ENCODE peak calls at places on chromosomes 3 and 15, in seven cellular contexts. C, A, E, I, W, J and F are unnamed samples.

GRCh38 chr3:73422556-73422955 is 202.2 kb downstream of the PDZRN3 start:
- DNase-seq in A (no peak), E (no peak), J (no peak), C (no peak), I (no peak), W (no peak), F (no peak)

GRCh38 chr15:97059276-97059675 is 728.8 kb downstream of the NR2F2 start:
- DNase-seq in A (no peak), I (no peak), C (no peak), W (no peak), E (no peak), J (no peak), F (no peak)

GRCh38 chr3:101903426-101903825 is 54.1 kb downstream of the NFKBIZ start:
- DNase-seq in I (no peak), E (no peak), J (no peak), C (no peak), A (no peak), W (peak; percentile 37), F (no peak)

GRCh38 chr3:69499899-69500316 is 114.0 kb upstream of the FRMD4B start:
- DNase-seq in W (no peak), I (no peak), J (no peak), A (peak; percentile 65), C (no peak), E (peak; percentile 53), F (no peak)

GRCh38 chr3:144112036-144112435 is 140.4 kb downstream of the DIPK2A start:
- DNase-seq in C (no peak), I (no peak), A (no peak), J (no peak), E (no peak), W (peak; percentile 9), F (no peak)

GRCh38 chr15:31457161-31457560 is 130.5 kb downstream of the KLF13 start:
- DNase-seq in C (no peak), J (no peak), E (no peak), I (no peak), A (peak; percentile 56), W (no peak), F (peak; percentile 65)

GRCh38 chr15:29133791-29134190 is 135.8 kb downstream of the NSMCE3 start:
- DNase-seq in J (no peak), I (no peak), A (no peak), C (no peak), W (no peak), E (no peak), F (peak; percentile 41)

GRCh38 chr3:142019794-142020320 is 129.5 kb downstream of the TFDP2 start:
- DNase-seq in J (no peak), A (no peak), E (no peak), C (no peak), W (peak; percentile 40), I (no peak), F (no peak)

GRCh38 chr3:149936812-149937230 is 33.9 kb downstream of the PFN2 start:
- DNase-seq in A (peak; percentile 68), I (no peak), W (peak; percentile 53), J (peak; percentile 23), C (peak; percentile 58), E (peak; percentile 31), F (no peak)

GRCh38 chr3:63724987-63725386 is 72.5 kb downstream of the SNTN start:
- DNase-seq in E (no peak), J (no peak), A (no peak), I (no peak), W (peak; percentile 98), C (no peak), F (peak; percentile 86)

GRCh38 chr3:27486328-27486727 is 2.1 kb upstream of the SLC4A7 start:
- DNase-seq in C (no peak), I (no peak), E (no peak), J (no peak), W (no peak), A (no peak), F (no peak)

GRCh38 chr3:71402872-71403271 is 180.7 kb downstream of the FOXP1 start:
- DNase-seq in J (no peak), A (no peak), E (no peak), W (no peak), C (no peak), I (no peak), F (no peak)

GRCh38 chr3:102235679-102236078 is 199.1 kb upstream of the ZPLD1 start:
- DNase-seq in C (no peak), J (no peak), I (no peak), W (no peak), E (no peak), A (no peak), F (no peak)

GRCh38 chr3:138944136-138944658 is 2.7 kb downstream of the FOXL2 start:
- DNase-seq in A (no peak), I (no peak), W (no peak), C (no peak), J (no peak), E (no peak), F (no peak)

GRCh38 chr15:38750816-38751215 is 186.2 kb upstream of the RASGRP1 start:
- DNase-seq in A (no peak), W (peak; percentile 33), J (no peak), C (no peak), E (no peak), I (no peak), F (no peak)

GRCh38 chr3:66836363-66837152 is 161.5 kb upstream of the KBTBD8 start:
- DNase-seq in E (no peak), A (no peak), I (no peak), C (no peak), W (peak; percentile 4), J (no peak), F (no peak)

GRCh38 chr3:131394400-131394799 is 12.8 kb downstream of the NUDT16 start:
- DNase-seq in A (no peak), E (no peak), I (no peak), W (no peak), C (no peak), J (no peak), F (no peak)

GRCh38 chr15:39232512-39232911 is 348.4 kb upstream of the THBS1 start:
- DNase-seq in W (peak; percentile 90), E (no peak), I (no peak), C (no peak), J (no peak), A (no peak), F (peak; percentile 72)

GRCh38 chr3:127170794-127171193 is 22.1 kb upstream of the PRR23E start:
- DNase-seq in W (peak; percentile 78), A (no peak), I (no peak), E (no peak), C (no peak), J (peak; percentile 3), F (no peak)
- H3K27me3 ChIP-seq in W (no peaks in the 10 kb centered on the region), A (no peaks in the 10 kb centered on the region), I (no peaks in the 10 kb centered on the region), E (no peaks in the 10 kb centered on the region), C (peaks cover 6% of the 10 kb centered on the region), J (no peaks in the 10 kb centered on the region), F (peaks cover 5% of the 10 kb centered on the region)

DNA sequence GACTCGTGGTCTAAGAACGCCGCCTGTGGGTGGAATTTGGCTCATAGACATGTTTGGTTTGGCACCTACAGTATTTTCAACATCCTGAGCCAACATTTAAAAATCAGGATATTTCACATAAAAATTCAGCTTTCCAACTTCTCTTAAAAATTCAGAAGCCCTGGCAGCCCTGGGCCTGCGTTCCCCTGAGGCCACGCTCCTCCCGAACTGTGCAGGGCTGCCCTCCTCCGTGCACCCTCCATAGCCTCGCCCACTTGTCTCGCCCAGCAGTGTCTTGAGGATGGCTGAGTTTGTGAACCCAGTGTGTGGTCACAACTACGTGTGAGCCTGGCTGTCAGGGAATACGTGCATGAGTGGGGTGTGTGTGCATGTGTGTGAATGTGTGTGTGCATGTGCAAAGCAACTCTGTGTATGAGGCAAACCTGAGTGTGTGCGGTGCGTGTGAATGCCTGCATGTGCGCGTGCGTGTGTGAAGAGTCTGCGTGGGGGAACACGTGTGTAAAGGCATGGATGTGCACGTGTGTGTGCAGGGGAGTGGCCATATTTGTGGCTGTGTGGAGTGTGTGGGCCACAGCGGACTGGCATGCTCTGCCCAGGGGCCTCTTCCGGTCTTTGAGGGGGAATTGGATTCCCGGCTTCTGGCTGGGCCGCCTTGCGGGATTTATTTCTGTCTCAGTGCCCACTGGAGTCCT is 30.9 kb downstream of the PTH1R start:
- DNase-seq in A (peak; percentile 69), I (no peak), J (no peak), C (no peak), W (peak; percentile 79), E (peak; percentile 69), F (peak; percentile 30)
- TF ChIP-seq CTCF in A (peak; percentile 34), I (no peak), J (no peak), C (peak; percentile 52), W (peak; percentile 22), E (peak; percentile 33), F (no peak)

GRCh38 chr3:159451067-159451466 is 537.6 kb upstream of the IL12A start:
- DNase-seq in C (no peak), A (no peak), W (no peak), I (no peak), E (no peak), J (no peak), F (no peak)
- H3K27me3 ChIP-seq in C (no peaks in the 10 kb centered on the region), A (no peaks in the 10 kb centered on the region), W (no peaks in the 10 kb centered on the region), I (no peaks in the 10 kb centered on the region), E (no peaks in the 10 kb centered on the region), J (no peaks in the 10 kb centered on the region), F (no peaks in the 10 kb centered on the region)

DNA sequence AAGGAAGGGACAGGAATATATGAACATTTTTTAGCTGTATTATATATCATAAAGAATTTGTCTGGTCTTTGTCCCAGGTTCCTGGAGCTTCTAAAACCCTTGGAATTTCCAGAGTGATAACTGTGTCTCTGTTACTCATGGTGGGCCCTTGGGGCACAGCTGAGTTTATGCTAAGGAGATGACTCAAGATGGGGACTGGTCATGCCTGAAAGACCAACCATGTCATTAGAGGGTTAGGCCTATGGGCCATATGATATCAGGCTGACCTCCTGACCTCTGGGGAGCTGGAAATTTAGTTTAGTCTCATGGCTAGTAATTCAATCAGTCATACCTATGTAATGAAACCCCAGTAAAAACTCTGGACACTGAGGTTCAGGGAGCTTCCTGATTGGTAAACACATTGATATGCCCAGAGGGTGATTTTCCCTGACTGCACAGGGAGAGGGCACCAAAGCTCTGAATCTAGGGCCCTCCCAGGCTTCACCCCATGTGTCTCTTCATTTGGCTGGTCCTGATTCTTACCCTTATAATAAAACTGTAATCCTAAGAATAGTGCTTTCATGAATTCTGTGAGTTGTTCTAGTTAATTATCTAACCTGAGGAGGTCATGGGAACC is 69.6 kb downstream of the EEFSEC start:
- DNase-seq in I (no peak), E (no peak), C (no peak), A (no peak), W (no peak), J (no peak), F (no peak)
- TF ChIP-seq CTCF in I (no peak), E (no peak), C (no peak), A (no peak), W (no peak), J (no peak), F (no peak)